ENCODE peak calls at places on chromosome 9, in seven cellular contexts. B is adrenal gland, X is HCT116, S is IMR-90, P is body of pancreas, Z is right lobe of liver, R is gastrocnemius medialis. A is an unnamed sample.

GRCh38 chr9:87323933-87324332 is 173.7 kb upstream of the DAPK1 start:
- DNase-seq in B (no peak), X (no peak), S (no peak), P (no peak), Z (no peak), R (no peak), A (no peak)

GRCh38 chr9:16221822-16222547 is 648.5 kb downstream of the BNC2 start:
- DNase-seq in B (no peak), X (no peak), S (no peak), P (no peak), Z (no peak), R (no peak), A (no peak)

GRCh38 chr9:125532412-125532811 is 174.6 kb downstream of the MAPKAP1 start:
- DNase-seq in B (no peak), X (no peak), S (no peak), P (no peak), Z (no peak), R (no peak), A (no peak)

GRCh38 chr9:21833090-21833801 is 30.8 kb downstream of the MTAP start:
- DNase-seq in B (no peak), X (no peak), S (no peak), P (no peak), Z (no peak), R (no peak), A (no peak)

GRCh38 chr9:75889977-75890540 is 414 bp upstream of the PCSK5 start:
- DNase-seq in B (peak; percentile 76), X (no peak), S (peak; percentile 63), P (peak; percentile 45), Z (no peak), R (peak; percentile 37), A (peak; percentile 60)

GRCh38 chr9:16276866-16277265 is 593.6 kb downstream of the BNC2 start:
- DNase-seq in B (no peak), X (no peak), S (no peak), P (no peak), Z (no peak), R (no peak), A (no peak)

GRCh38 chr9:88658311-88658822 is 123.4 kb downstream of the NXNL2 start:
- DNase-seq in B (peak; percentile 90), X (no peak), S (no peak), P (peak; percentile 17), Z (no peak), R (peak; percentile 32), A (no peak)

GRCh38 chr9:77679088-77679487 is 31.0 kb upstream of the GNA14 start:
- DNase-seq in B (no peak), X (no peak), S (no peak), P (no peak), Z (no peak), R (no peak), A (no peak)

GRCh38 chr9:99634185-99634584 is 187.5 kb upstream of the NR4A3 start:
- DNase-seq in B (no peak), X (no peak), S (no peak), P (no peak), Z (no peak), R (no peak), A (no peak)

GRCh38 chr9:102362463-102363138 is 624.2 kb upstream of the GRIN3A start:
- DNase-seq in B (no peak), X (no peak), S (no peak), P (no peak), Z (no peak), R (no peak), A (no peak)

GRCh38 chr9:68454579-68455334 is 85.9 kb downstream of the TMEM252 start:
- DNase-seq in B (peak; percentile 38), X (no peak), S (no peak), P (no peak), Z (no peak), R (no peak), A (no peak)

GRCh38 chr9:112487799-112488345 is 1.2 kb downstream of the KIAA1958 start:
- DNase-seq in B (no peak), X (no peak), S (no peak), P (no peak), Z (no peak), R (no peak), A (no peak)

GRCh38 chr9:112558476-112558875 is 71.8 kb downstream of the KIAA1958 start:
- DNase-seq in B (no peak), X (no peak), S (peak; percentile 66), P (no peak), Z (no peak), R (no peak), A (no peak)

GRCh38 chr9:88733651-88734470 is 198.9 kb downstream of the NXNL2 start:
- DNase-seq in B (no peak), X (no peak), S (peak; percentile 60), P (peak; percentile 13), Z (no peak), R (peak; percentile 43), A (no peak)

GRCh38 chr9:87498816-87499454 is 1.3 kb downstream of the DAPK1 start:
- DNase-seq in B (no peak), X (no peak), S (no peak), P (no peak), Z (peak; percentile 58), R (no peak), A (no peak)

GRCh38 chr9:93575706-93576295 is 583 bp upstream of the PHF2 start:
- DNase-seq in B (peak; percentile 58), X (no peak), S (peak; percentile 16), P (peak; percentile 58), Z (no peak), R (no peak), A (peak; percentile 55)

GRCh38 chr9:15149450-15149849 is 157.6 kb downstream of the TTC39B start:
- DNase-seq in B (no peak), X (no peak), S (no peak), P (no peak), Z (no peak), R (no peak), A (no peak)

GRCh38 chr9:98235126-98235525 is 20.3 kb downstream of the TBC1D2 start:
- DNase-seq in B (no peak), X (no peak), S (peak; percentile 58), P (no peak), Z (no peak), R (no peak), A (no peak)

GRCh38 chr9:137750007-137750406 is 127.6 kb upstream of the CACNA1B start:
- DNase-seq in B (no peak), X (no peak), S (no peak), P (no peak), Z (no peak), R (no peak), A (no peak)
- H3K4me1 ChIP-seq in B (no peaks in the 10 kb centered on the region), X (peaks cover 5% of the 10 kb centered on the region), S (peaks cover 2% of the 10 kb centered on the region), P (no peaks in the 10 kb centered on the region), Z (peaks cover 5% of the 10 kb centered on the region), R (peaks cover 23% of the 10 kb centered on the region), A (no peaks in the 10 kb centered on the region)

DNA sequence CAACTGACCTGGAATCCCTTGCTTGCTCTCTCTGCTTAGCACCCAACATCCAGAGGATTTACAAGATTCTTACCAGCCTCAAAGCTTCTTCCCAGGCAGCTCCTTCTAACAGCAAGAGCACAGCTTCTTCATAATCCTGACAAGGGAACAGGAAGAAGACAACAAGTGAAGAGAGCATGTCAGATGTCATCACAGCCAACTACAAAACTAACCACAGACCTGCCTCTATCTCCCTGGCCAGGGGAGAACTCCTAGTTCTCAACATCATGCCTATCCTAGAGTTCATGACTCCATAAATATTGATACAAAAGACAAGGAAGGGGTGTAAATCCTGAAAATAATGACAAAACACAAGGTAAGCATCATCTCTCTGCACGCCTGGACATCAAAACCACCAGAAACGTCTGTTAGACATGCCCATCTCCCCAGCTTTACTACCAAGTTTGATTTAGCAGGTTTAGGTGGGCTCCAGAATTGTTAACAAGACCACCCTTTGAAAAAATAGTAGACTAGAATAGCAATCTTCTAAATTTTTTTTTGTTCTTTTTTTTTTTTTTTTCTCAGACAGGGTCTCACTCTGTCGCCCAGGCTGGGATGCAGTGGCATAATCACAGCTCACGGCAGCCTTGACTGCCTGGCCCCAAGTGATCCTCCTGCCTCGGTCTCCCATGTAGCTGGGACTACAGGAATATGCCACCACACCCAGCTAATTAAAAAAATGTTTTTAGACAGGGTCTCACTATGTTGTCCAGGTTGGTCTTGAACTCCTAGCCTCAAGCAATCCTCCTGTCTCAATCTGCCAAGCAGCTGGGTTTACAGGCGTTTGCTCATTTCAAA is 20.2 kb downstream of the ACTL7A start:
- DNase-seq in B (no peak), X (no peak), S (no peak), P (no peak), Z (no peak), R (no peak), A (no peak)
- TF ChIP-seq POLR2A in B (no peak), X (no peak), S (no peak), P (no peak), Z (no peak), R (no peak), A (no peak)

GRCh38 chr9:110126986-110127864 is 80.7 kb downstream of the C9orf152 start:
- DNase-seq in B (peak; percentile 54), X (no peak), S (peak; percentile 89), P (peak; percentile 36), Z (peak; percentile 66), R (peak; percentile 34), A (peak; percentile 42)
- H3K4me1 ChIP-seq in B (peaks cover 10% of the 10 kb centered on the region), X (no peaks in the 10 kb centered on the region), S (peaks cover 59% of the 10 kb centered on the region), P (peaks cover 13% of the 10 kb centered on the region), Z (no peaks in the 10 kb centered on the region), R (peaks cover 39% of the 10 kb centered on the region), A (peaks cover 69% of the 10 kb centered on the region)

DNA sequence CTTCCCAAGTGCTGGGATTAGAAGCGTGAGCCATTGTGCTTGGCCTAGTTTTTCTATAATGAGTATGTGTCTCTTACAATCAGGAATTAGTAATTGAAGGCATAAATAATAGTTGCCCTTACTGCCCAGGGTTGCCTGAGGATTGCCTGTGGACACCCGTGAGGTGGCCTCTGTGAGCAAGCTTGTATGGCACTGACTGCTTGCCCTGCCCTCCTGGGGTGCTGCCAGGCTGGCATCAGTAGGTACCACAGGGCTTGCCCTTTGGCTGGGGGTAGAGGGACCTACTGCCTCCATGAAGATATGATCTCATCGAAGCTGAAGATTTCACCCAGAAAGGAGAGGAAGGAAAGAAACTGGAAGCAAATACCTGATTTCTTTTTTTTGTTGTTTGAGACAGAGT is 23.8 kb upstream of the PHF19 start:
- DNase-seq in B (no peak), X (no peak), S (no peak), P (no peak), Z (no peak), R (no peak), A (no peak)
- TF ChIP-seq POLR2A in B (no peak), X (no peak), S (no peak), P (no peak), Z (no peak), R (no peak), A (no peak)

DNA sequence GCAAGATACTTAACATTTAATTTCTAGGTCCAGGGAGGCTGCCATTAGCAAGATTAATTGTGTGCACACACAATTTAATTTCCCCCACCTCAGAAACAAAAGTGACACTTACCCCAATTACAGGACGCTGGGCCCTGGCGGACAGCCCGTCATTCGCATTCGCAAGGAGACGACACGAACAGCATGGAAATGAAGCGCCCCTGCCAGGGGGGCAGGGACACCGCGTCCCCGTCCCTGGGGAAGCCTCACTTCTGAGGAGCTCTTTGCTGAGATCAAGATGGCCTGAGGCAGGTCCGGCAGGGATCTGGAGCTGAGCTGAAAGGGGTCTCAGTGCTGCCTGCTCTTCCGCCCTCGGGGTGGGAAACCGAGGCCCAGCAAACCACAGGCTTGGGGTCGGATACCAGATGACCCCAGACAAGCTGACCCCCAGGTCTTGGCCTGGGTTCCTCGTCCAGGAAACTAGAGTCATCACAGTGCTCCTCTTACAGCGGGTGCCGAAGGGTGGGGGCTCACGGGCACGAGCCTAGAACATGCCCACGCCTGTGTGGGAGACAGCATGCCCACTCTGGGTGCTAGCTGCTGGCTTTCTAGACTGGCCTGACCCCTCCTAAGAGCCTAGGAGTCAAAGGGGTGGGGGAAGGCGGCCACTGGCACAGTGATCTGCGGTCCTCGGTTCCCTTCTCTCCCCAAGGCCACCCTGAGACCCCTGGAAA is 103.2 kb downstream of the VAV2 start:
- DNase-seq in B (no peak), X (no peak), S (no peak), P (no peak), Z (no peak), R (no peak), A (no peak)
- H3K4me1 ChIP-seq in B (peaks cover 13% of the 10 kb centered on the region), X (peaks cover 8% of the 10 kb centered on the region), S (peaks cover 17% of the 10 kb centered on the region), P (peaks cover 30% of the 10 kb centered on the region), Z (peaks cover 4% of the 10 kb centered on the region), R (no peaks in the 10 kb centered on the region), A (no peaks in the 10 kb centered on the region)